ENCODE peak calls at places on chromosome 17, in five cellular contexts. F is K562, G is prostate gland, X is stomach, Q is transverse colon. H is an unnamed sample. For H3K27me3, the result is how much of the 10 kb centered on the place peaks cover.

GRCh38 chr17:17922198-17922901 is 49.9 kb downstream of the TOM1L2 start:
- DNase-seq in F (peak), G (no peak), X (no peak), Q (no peak), H (no peak)

GRCh38 chr17:41486809-41487530 is 2.7 kb downstream of the KRT36 start:
- DNase-seq in F (peak), G (no peak), X (peak), Q (peak), H (peak)

GRCh38 chr17:77420804-77421634 is 280.2 kb downstream of the SEC14L1 start:
- DNase-seq in F (peak), G (peak), X (no peak), Q (peak), H (no peak)

GRCh38 chr17:36036240-36036639 is 18.5 kb upstream of the CCL23 start:
- DNase-seq in F (no peak), G (no peak), X (no peak), Q (no peak), H (no peak)

GRCh38 chr17:39769974-39770587 is 32.3 kb downstream of the GRB7 start:
- DNase-seq in F (no peak), G (peak), X (no peak), Q (no peak), H (no peak)

GRCh38 chr17:66476014-66476413 is 173.6 kb downstream of the PRKCA start:
- DNase-seq in F (no peak), G (no peak), X (no peak), Q (no peak), H (no peak)

GRCh38 chr17:29032798-29033197 is 10.1 kb upstream of the PIPOX start:
- DNase-seq in F (no peak), G (no peak), X (no peak), Q (no peak), H (no peak)

GRCh38 chr17:38341035-38341721 is 2.6 kb downstream of the GPR179 start:
- DNase-seq in F (no peak), G (peak), X (peak), Q (peak), H (no peak)

GRCh38 chr17:55622547-55622946 is 100.1 kb downstream of the TMEM100 start:
- DNase-seq in F (no peak), G (no peak), X (no peak), Q (no peak), H (no peak)

GRCh38 chr17:45388604-45389325 is 43.9 kb downstream of the ARHGAP27 start:
- DNase-seq in F (no peak), G (no peak), X (no peak), Q (no peak), H (no peak)

GRCh38 chr17:49610883-49611584 is 35.4 kb downstream of the NXPH3 start:
- DNase-seq in F (no peak), G (peak), X (no peak), Q (no peak), H (no peak)

GRCh38 chr17:79024901-79025737 is 1.1 kb downstream of the C1QTNF1 start:
- DNase-seq in F (no peak), G (peak), X (peak), Q (peak), H (peak)

GRCh38 chr17:80751460-80752368 is 207.1 kb downstream of the RPTOR start:
- DNase-seq in F (no peak), G (no peak), X (no peak), Q (peak), H (no peak)
- TF ChIP-seq CTCF in F (no peak), G (no peak), X (no peak), Q (no peak), H (no peak)

GRCh38 chr17:56833812-56834379 is at the start of the genes C17orf67 and DGKE:
- DNase-seq in F (peak), G (peak), X (peak), Q (peak), H (peak)
- H3K27me3 ChIP-seq in F (under half), G (under half), X (under half), Q (under half), H (under half)

GRCh38 chr17:42508426-42509164 is 27.4 kb upstream of the NAGLU start:
- DNase-seq in F (no peak), G (no peak), X (no peak), Q (no peak), H (peak)
- TF ChIP-seq POLR2AphosphoS5 in F (no peak), G (no peak), X (no peak), Q (no peak), H (no peak)

GRCh38 chr17:2415081-2415480 is 14.2 kb upstream of the MNT start:
- DNase-seq in F (no peak), G (no peak), X (no peak), Q (no peak), H (no peak)

GRCh38 chr17:2414665-2415064 is 13.8 kb upstream of the MNT start:
- DNase-seq in F (no peak), G (no peak), X (no peak), Q (no peak), H (no peak)

GRCh38 chr17:2416010-2416734 is 15.3 kb upstream of the MNT start:
- DNase-seq in F (peak), G (peak), X (peak), Q (peak), H (peak)

GRCh38 chr17:2410951-2411350 is 10.1 kb upstream of the MNT start:
- DNase-seq in F (no peak), G (no peak), X (no peak), Q (no peak), H (no peak)

DNA sequence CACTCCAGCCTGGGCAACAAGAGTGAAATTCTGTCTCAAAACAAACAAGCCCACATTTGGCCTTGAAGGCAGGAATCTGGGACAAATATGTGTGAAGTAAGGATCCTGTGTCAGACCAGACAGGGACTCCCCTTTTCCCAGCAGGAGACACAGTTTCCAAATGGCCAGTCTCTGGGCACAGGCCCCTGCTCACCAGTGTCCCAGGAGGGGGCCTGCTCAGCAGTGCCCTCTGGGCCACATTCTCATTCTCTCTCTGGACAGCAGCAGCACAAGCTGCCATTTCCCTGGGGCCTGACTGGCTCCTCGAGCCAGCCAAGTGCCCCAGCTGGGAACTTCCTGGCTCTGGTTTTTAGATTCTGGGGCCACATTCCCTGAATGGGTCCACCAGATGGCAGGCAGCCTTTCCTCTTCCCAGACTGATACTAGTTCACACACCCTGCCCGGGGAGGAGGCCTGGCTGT is 11.7 kb upstream of the MNT start:
- DNase-seq in F (no peak), G (no peak), X (no peak), Q (no peak), H (no peak)
- TF ChIP-seq CTCF in F (no peak), G (no peak), X (no peak), Q (no peak), H (no peak)

GRCh38 chr17:74892974-74893911 is at the start of gene FADS6:
- DNase-seq in F (no peak), G (no peak), X (no peak), Q (peak), H (no peak)
- H3K27me3 ChIP-seq in F (under half), G (under half), X (under half), Q (half or more), H (under half)

GRCh38 chr17:81927653-81928496 is at the start of gene MAFG:
- DNase-seq in F (peak), G (peak), X (peak), Q (peak), H (peak)

GRCh38 chr17:81930142-81931125 is 2.9 kb upstream of the MAFG start:
- DNase-seq in F (no peak), G (no peak), X (no peak), Q (peak), H (no peak)

GRCh38 chr17:81929253-81930141 is 2.0 kb upstream of the MAFG start:
- DNase-seq in F (no peak), G (no peak), X (no peak), Q (no peak), H (no peak)

GRCh38 chr17:81927145-81927652 is 336 bp downstream of the MAFG start:
- DNase-seq in F (no peak), G (no peak), X (no peak), Q (no peak), H (peak)

GRCh38 chr17:81928497-81929252 is 1.1 kb upstream of the MAFG start:
- DNase-seq in F (no peak), G (no peak), X (no peak), Q (no peak), H (no peak)
- TF ChIP-seq POLR2AphosphoS5 in F (no peak), G (no peak), X (no peak), Q (no peak), H (no peak)

H was measured in spleen.